ENCODE peak calls at places on chromosomes 6 and 20, in ten cellular contexts. D, W, T, P, F, O, Q, E, S and K are unnamed samples.

GRCh38 chr20:25294459-25295385 is 46.8 kb downstream of the PYGB start:
- DNase-seq in D (no peak), W (no peak), T (peak; percentile 51), P (peak; percentile 44), F (peak; percentile 88), O (no peak), Q (peak; percentile 52), E (peak; percentile 37), S (peak; percentile 58), K (no peak)

GRCh38 chr6:164078551-164079274 is 664.2 kb downstream of the QKI start:
- DNase-seq in D (no peak), W (no peak), T (no peak), P (no peak), F (no peak), O (no peak), Q (no peak), E (no peak), S (peak; percentile 59), K (no peak)

GRCh38 chr6:43428112-43428570 is 800 bp downstream of the ABCC10 start:
- DNase-seq in D (no peak), W (no peak), T (no peak), P (no peak), F (peak; percentile 7), O (no peak), Q (no peak), E (no peak), S (no peak), K (no peak)

GRCh38 chr6:3359091-3359752 is 97.6 kb downstream of the SLC22A23 start:
- DNase-seq in D (no peak), W (no peak), T (no peak), P (no peak), F (no peak), O (no peak), Q (peak; percentile 31), E (no peak), S (no peak), K (no peak)

GRCh38 chr6:7126759-7127158 is 19.0 kb downstream of the RREB1 start:
- DNase-seq in D (no peak), W (no peak), T (no peak), P (no peak), F (no peak), O (no peak), Q (no peak), E (no peak), S (no peak), K (no peak)

GRCh38 chr20:1838479-1839279 is 56.5 kb upstream of the SIRPA start:
- DNase-seq in D (no peak), W (no peak), T (no peak), P (no peak), F (no peak), O (no peak), Q (no peak), E (no peak), S (no peak), K (no peak)

GRCh38 chr20:34559311-34560140 is 1.0 kb downstream of the MAP1LC3A start:
- DNase-seq in D (peak; percentile 75), W (no peak), T (no peak), P (no peak), F (no peak), O (no peak), Q (no peak), E (no peak), S (peak; percentile 26), K (no peak)

GRCh38 chr6:40308533-40309306 is 278.4 kb downstream of the LRFN2 start:
- DNase-seq in D (no peak), W (peak; percentile 73), T (peak; percentile 13), P (peak; percentile 67), F (peak; percentile 32), O (peak; percentile 41), Q (peak; percentile 26), E (peak; percentile 40), S (peak; percentile 69), K (no peak)

GRCh38 chr6:51464956-51465355 is 622.5 kb downstream of the PKHD1 start:
- DNase-seq in D (no peak), W (no peak), T (no peak), P (no peak), F (no peak), O (no peak), Q (no peak), E (no peak), S (no peak), K (no peak)

GRCh38 chr20:63234693-63235398 is 859 bp upstream of the BIRC7 start:
- DNase-seq in D (no peak), W (no peak), T (peak; percentile 65), P (peak; percentile 52), F (peak; percentile 63), O (no peak), Q (no peak), E (no peak), S (peak; percentile 24), K (no peak)
- TF ChIP-seq CTCF in D (no peak), W (no peak), T (peak; percentile 79), P (peak; percentile 20), F (peak; percentile 33), O (peak; percentile 83), Q (peak; percentile 10), E (no peak), S (peak; percentile 59), K (no peak)

GRCh38 chr20:51299413-51299812 is 243.1 kb downstream of the NFATC2 start:
- DNase-seq in D (no peak), W (no peak), T (no peak), P (no peak), F (no peak), O (no peak), Q (no peak), E (no peak), S (no peak), K (no peak)
- H3K9me3 ChIP-seq in D (no peaks in the 10 kb centered on the region), W (no peaks in the 10 kb centered on the region), T (no peaks in the 10 kb centered on the region), P (peaks cover 11% of the 10 kb centered on the region), F (peaks cover 9% of the 10 kb centered on the region), O (no peaks in the 10 kb centered on the region), Q (peaks cover 6% of the 10 kb centered on the region), E (peaks cover 14% of the 10 kb centered on the region), S (peaks cover 3% of the 10 kb centered on the region), K (no peaks in the 10 kb centered on the region)

DNA sequence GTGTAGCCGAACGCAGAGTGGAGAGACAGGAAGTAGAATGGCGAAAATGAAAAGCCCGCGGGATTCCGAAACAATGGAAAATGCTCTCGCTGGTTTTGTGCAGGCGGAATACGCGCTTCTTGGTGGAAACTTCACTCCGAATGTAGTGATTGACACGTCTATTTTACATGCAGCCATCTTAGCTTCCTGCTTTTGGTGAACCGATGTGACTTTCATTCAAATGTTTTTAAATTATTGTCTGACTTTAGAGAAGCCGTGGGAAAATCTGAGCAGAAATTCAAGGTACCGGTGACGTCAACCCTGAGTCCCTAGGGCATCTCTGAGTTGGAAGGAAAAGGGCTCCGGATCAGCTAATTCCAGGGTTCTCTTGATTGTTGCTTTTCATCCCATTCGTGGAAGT is 11.4 kb downstream of the GPX5 start:
- DNase-seq in D (no peak), W (no peak), T (no peak), P (no peak), F (no peak), O (peak; percentile 42), Q (peak; percentile 5), E (no peak), S (peak; percentile 42), K (no peak)
- H3K4me3 ChIP-seq in D (no peak overlapping the region), W (no peak overlapping the region), T (no peak overlapping the region), P (no peak overlapping the region), F (no peak overlapping the region), O (peak overlapping the region; percentile 65), Q (peak overlapping the region; percentile 50), E (no peak overlapping the region), S (peak overlapping the region; percentile 5), K (no peak overlapping the region)

GRCh38 chr20:62027116-62027515 is 38.6 kb downstream of the TAF4 start:
- DNase-seq in D (no peak), W (no peak), T (no peak), P (no peak), F (no peak), O (no peak), Q (peak; percentile 28), E (no peak), S (no peak), K (no peak)

GRCh38 chr20:62026564-62026856 is 39.2 kb downstream of the TAF4 start:
- DNase-seq in D (no peak), W (no peak), T (no peak), P (no peak), F (no peak), O (no peak), Q (no peak), E (no peak), S (no peak), K (no peak)

GRCh38 chr20:62025394-62025793 is 40.3 kb downstream of the TAF4 start:
- DNase-seq in D (no peak), W (no peak), T (no peak), P (no peak), F (no peak), O (no peak), Q (no peak), E (no peak), S (no peak), K (no peak)

GRCh38 chr20:62027698-62028321 is 37.9 kb downstream of the TAF4 start:
- DNase-seq in D (no peak), W (no peak), T (no peak), P (no peak), F (no peak), O (no peak), Q (no peak), E (no peak), S (no peak), K (no peak)

DNA sequence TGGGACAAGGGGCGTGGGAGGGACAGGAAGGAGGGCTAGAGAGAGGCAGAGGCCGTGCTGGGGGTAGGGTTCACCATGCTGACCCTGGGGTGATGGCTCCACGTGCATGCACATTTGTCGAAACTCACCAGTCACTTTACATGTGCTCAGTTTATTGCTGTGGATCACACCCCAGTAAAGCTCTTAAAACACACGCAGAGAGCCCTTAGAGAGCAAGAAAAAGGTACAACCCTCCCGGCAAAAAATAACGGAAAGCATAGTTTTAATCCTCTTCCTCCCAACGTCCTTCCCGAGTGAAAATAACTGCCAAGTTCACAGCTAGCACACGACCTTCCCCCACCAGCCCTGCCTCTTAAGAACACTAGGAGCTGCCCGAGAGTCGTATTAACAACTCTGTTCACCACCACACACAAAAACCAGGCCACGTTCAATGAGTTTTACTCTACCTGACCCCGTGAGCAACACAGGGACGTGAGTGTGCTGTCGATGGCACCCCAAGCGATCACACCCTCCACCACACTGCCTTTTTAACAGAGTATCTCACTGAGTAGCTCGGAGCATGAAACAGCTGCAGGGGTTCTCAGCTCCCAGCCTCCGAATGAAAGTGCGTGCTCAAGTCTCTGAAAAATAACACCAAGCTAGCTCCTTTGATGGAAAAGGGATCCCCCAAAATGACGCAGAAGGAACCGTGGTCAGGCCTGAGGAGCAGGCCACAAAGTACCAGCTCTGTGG is 39.7 kb downstream of the TAF4 start:
- DNase-seq in D (no peak), W (no peak), T (no peak), P (no peak), F (no peak), O (no peak), Q (peak; percentile 74), E (no peak), S (peak; percentile 85), K (no peak)
- TF ChIP-seq CTCF in D (peak; percentile 40), W (peak; percentile 1), T (no peak), P (peak; percentile 27), F (no peak), O (no peak), Q (peak; percentile 73), E (peak; percentile 29), S (peak; percentile 88), K (peak; percentile 66)

DNA sequence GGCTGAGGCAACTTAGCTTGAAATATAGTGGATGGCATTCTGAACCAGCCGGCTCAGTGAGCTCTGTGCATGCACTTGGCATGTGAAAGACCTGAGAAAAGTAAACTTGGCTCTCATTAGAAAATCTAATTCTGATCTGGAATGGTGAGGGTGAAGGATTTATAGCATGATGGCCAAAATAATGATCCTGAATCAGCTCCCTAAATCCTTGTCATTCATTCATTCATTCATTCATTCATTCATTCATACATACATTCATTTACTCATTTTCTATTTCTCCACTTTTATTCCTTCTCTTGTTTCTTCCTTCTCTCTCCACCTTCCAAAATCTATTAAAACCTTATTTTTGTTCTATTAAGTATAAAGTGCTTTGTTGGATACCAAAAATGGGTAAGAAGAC is 681.1 kb downstream of the DHX35 start:
- DNase-seq in D (no peak), W (no peak), T (no peak), P (no peak), F (no peak), O (no peak), Q (no peak), E (no peak), S (no peak), K (no peak)
- H3K9me3 ChIP-seq in D (no peaks in the 10 kb centered on the region), W (no peaks in the 10 kb centered on the region), T (no peaks in the 10 kb centered on the region), P (no peaks in the 10 kb centered on the region), F (no peaks in the 10 kb centered on the region), O (no peaks in the 10 kb centered on the region), Q (no peaks in the 10 kb centered on the region), E (no peaks in the 10 kb centered on the region), S (no peaks in the 10 kb centered on the region), K (no peaks in the 10 kb centered on the region)